ENCODE peak calls at places on chromosomes 6 and 20, in six cellular contexts. H is IMR-90, N is H9, J is neuronal stem cell, T is H1, K is mesenchymal stem cell. Z is an unnamed sample.

GRCh38 chr6:106630366-106630765 is 988 bp downstream of the QRSL1 start:
- DNase-seq in H (no peak), N (no peak), J (no peak), T (no peak), K (no peak), Z (peak; percentile 21)

GRCh38 chr6:36028088-36028886 is 679 bp downstream of the MAPK14 start:
- DNase-seq in H (peak; percentile 12), N (peak; percentile 37), J (peak; percentile 24), T (no peak), K (peak; percentile 48), Z (peak; percentile 48)

GRCh38 chr20:4681971-4682370 is 39.7 kb upstream of the PRND start:
- DNase-seq in H (peak; percentile 68), N (no peak), J (no peak), T (no peak), K (peak; percentile 63), Z (peak; percentile 29)

GRCh38 chr6:143843689-143844405 is 709 bp downstream of the LTV1 start:
- DNase-seq in H (peak; percentile 11), N (no peak), J (no peak), T (no peak), K (peak; percentile 45), Z (no peak)

GRCh38 chr6:149897015-149897697 is 757 bp downstream of the RAET1E start:
- DNase-seq in H (peak; percentile 92), N (no peak), J (no peak), T (no peak), K (peak; percentile 74), Z (no peak)

GRCh38 chr20:3706774-3707507 is 5.5 kb downstream of the SIGLEC1 start:
- DNase-seq in H (peak; percentile 12), N (peak; percentile 21), J (no peak), T (no peak), K (peak; percentile 13), Z (no peak)

GRCh38 chr20:10800288-10800687 is 126.5 kb upstream of the JAG1 start:
- DNase-seq in H (no peak), N (no peak), J (no peak), T (no peak), K (peak; percentile 38), Z (no peak)

GRCh38 chr20:9280654-9281053 is 211.8 kb downstream of the PLCB4 start:
- DNase-seq in H (peak; percentile 21), N (no peak), J (no peak), T (no peak), K (no peak), Z (no peak)

GRCh38 chr6:145723646-145724045 is 11.7 kb downstream of the EPM2A start:
- DNase-seq in H (peak; percentile 35), N (no peak), J (no peak), T (no peak), K (no peak), Z (peak; percentile 60)

GRCh38 chr6:101614774-101615173 is 221.3 kb downstream of the GRIK2 start:
- DNase-seq in H (peak; percentile 87), N (no peak), J (peak; percentile 35), T (peak; percentile 61), K (peak; percentile 57), Z (no peak)

GRCh38 chr6:77561768-77562314 is 91.0 kb upstream of the MEI4 start:
- DNase-seq in H (no peak), N (no peak), J (no peak), T (no peak), K (no peak), Z (no peak)

GRCh38 chr6:47247227-47247797 is 62.4 kb downstream of the TNFRSF21 start:
- DNase-seq in H (no peak), N (no peak), J (no peak), T (no peak), K (peak; percentile 47), Z (no peak)

GRCh38 chr6:113856011-113856551 is 1.1 kb upstream of the MARCKS start:
- DNase-seq in H (peak; percentile 66), N (peak; percentile 28), J (peak; percentile 39), T (no peak), K (peak; percentile 77), Z (peak; percentile 43)

GRCh38 chr6:22113046-22113766 is 183.6 kb downstream of the PRL start:
- DNase-seq in H (peak; percentile 100), N (no peak), J (no peak), T (no peak), K (peak; percentile 95), Z (peak; percentile 54)

GRCh38 chr20:11891081-11891826 is 26.4 kb upstream of the BTBD3 start:
- DNase-seq in H (peak; percentile 34), N (peak; percentile 50), J (peak; percentile 65), T (no peak), K (peak; percentile 70), Z (peak; percentile 75)

GRCh38 chr6:37820713-37821069 is 1.2 kb downstream of the ZFAND3 start:
- DNase-seq in H (no peak), N (no peak), J (no peak), T (no peak), K (peak; percentile 30), Z (no peak)

GRCh38 chr6:43095939-43096338 is 19.8 kb downstream of the PTK7 start:
- DNase-seq in H (no peak), N (peak; percentile 29), J (no peak), T (no peak), K (peak; percentile 14), Z (no peak)

GRCh38 chr20:2738331-2738730 is 45.8 kb downstream of the EBF4 start:
- DNase-seq in H (no peak), N (no peak), J (no peak), T (no peak), K (no peak), Z (no peak)

GRCh38 chr6:33846226-33846625 is 42.4 kb upstream of the MLN start:
- DNase-seq in H (no peak), N (no peak), J (no peak), T (no peak), K (no peak), Z (no peak)

GRCh38 chr20:35368616-35369423 is 43.0 kb downstream of the UQCC1 start:
- DNase-seq in H (no peak), N (peak; percentile 31), J (no peak), T (no peak), K (no peak), Z (no peak)

GRCh38 chr20:61875221-61875885 is 190.3 kb downstream of the TAF4 start:
- DNase-seq in H (no peak), N (peak; percentile 56), J (no peak), T (no peak), K (no peak), Z (no peak)

GRCh38 chr6:118567974-118568373 is 19.9 kb downstream of the PLN start:
- DNase-seq in H (no peak), N (no peak), J (no peak), T (no peak), K (no peak), Z (no peak)

GRCh38 chr6:17169291-17169690 is 67.4 kb downstream of the STMND1 start:
- DNase-seq in H (peak; percentile 83), N (no peak), J (no peak), T (no peak), K (no peak), Z (no peak)

GRCh38 chr6:143164565-143165105 is 103.9 kb downstream of the AIG1 start:
- DNase-seq in H (no peak), N (no peak), J (no peak), T (no peak), K (no peak), Z (peak; percentile 61)

GRCh38 chr6:159654483-159655098 is 38.5 kb downstream of the SOD2 start:
- DNase-seq in H (peak; percentile 67), N (no peak), J (peak; percentile 48), T (no peak), K (peak; percentile 59), Z (peak; percentile 91)

GRCh38 chr6:21033575-21034026 is 499.3 kb downstream of the CDKAL1 start:
- DNase-seq in H (peak; percentile 85), N (no peak), J (no peak), T (no peak), K (peak; percentile 39), Z (peak; percentile 83)

GRCh38 chr6:25993038-25993684 is 30.6 kb downstream of the TRIM38 start:
- DNase-seq in H (no peak), N (no peak), J (no peak), T (no peak), K (no peak), Z (no peak)

GRCh38 chr20:52405417-52405816 is 213.8 kb upstream of the ZFP64 start:
- DNase-seq in H (no peak), N (no peak), J (no peak), T (no peak), K (no peak), Z (no peak)

GRCh38 chr6:105179244-105180065 is at the start of gene POPDC3:
- DNase-seq in H (peak; percentile 53), N (peak; percentile 70), J (peak; percentile 48), T (no peak), K (peak; percentile 62), Z (peak; percentile 64)

GRCh38 chr6:28789553-28790083 is 134.2 kb downstream of the TRIM27 start:
- DNase-seq in H (peak; percentile 68), N (peak; percentile 67), J (no peak), T (no peak), K (peak; percentile 75), Z (peak; percentile 63)

GRCh38 chr6:5025911-5026819 is 22.3 kb upstream of the RPP40 start:
- DNase-seq in H (peak; percentile 30), N (peak; percentile 76), J (peak; percentile 58), T (no peak), K (peak; percentile 78), Z (peak; percentile 31)

GRCh38 chr6:141288947-141289346 is 843.8 kb upstream of the GJE1 start:
- DNase-seq in H (no peak), N (no peak), J (no peak), T (no peak), K (no peak), Z (no peak)

GRCh38 chr6:141291322-141291721 is 841.4 kb upstream of the GJE1 start:
- DNase-seq in H (peak; percentile 23), N (no peak), J (no peak), T (no peak), K (peak; percentile 1), Z (no peak)

DNA sequence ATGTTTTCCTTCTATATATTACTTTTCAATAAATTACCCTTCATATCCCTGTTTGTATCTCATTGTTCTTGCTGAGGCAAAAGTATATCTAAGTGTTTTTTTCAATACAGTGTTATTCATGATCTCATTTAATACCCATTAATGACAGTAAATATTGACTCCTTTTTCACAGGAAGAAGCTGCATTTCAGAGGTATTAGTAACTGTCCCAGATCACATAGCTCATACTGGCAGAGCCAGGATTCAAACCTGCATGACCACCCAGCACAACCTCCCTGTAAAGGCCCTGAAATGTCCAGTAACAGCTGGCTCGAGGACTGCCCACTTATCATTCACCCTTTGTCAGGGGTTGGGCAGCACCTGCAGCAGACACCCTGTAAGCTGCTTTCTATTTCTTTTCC is 841.9 kb upstream of the GJE1 start:
- DNase-seq in H (peak; percentile 6), N (no peak), J (no peak), T (no peak), K (no peak), Z (no peak)
- H3K14ac ChIP-seq in H (peak overlapping the region; percentile 7), N (no peak overlapping the region), J (no peak overlapping the region), T (no peak overlapping the region), K (no peak overlapping the region), Z (no peak overlapping the region)

GRCh38 chr6:167122827-167123657 is at the start of gene CCR6:
- DNase-seq in H (no peak), N (no peak), J (no peak), T (no peak), K (no peak), Z (no peak)
- H3K23ac ChIP-seq in H (no peak within 1 kb of the TSS), N (no peak within 1 kb of the TSS), J (peak within 1 kb of the TSS; percentile 34), T (no peak within 1 kb of the TSS), K (no peak within 1 kb of the TSS), Z (no peak within 1 kb of the TSS)

GRCh38 chr6:2979819-2980464 is 8.6 kb upstream of the SERPINB6 start:
- DNase-seq in H (no peak), N (no peak), J (no peak), T (no peak), K (no peak), Z (peak; percentile 58)
- H2BK5ac ChIP-seq in H (no peak overlapping the region), N (no peak overlapping the region), J (no peak overlapping the region), T (no peak overlapping the region), K (no peak overlapping the region), Z (no peak overlapping the region)

GRCh38 chr6:168577496-168577895 is 136.5 kb downstream of the SMOC2 start:
- DNase-seq in H (no peak), N (no peak), J (no peak), T (no peak), K (no peak), Z (peak; percentile 71)
- H3K14ac ChIP-seq in H (no peak overlapping the region), N (no peak overlapping the region), J (no peak overlapping the region), T (no peak overlapping the region), K (no peak overlapping the region), Z (no peak overlapping the region)

Z was measured in trophoblast cell.